ENCODE peak calls at places on chromosome 20, in ten cellular contexts. One of them, this sample, is unnamed.

GRCh38 chr20:57435498-57436222 is 44.5 kb downstream of the RBM38 start:
- DNase-seq in ELF-1: peak; percentile 32
- DNase-seq in fibroblast of lung: peak; percentile 60
- DNase-seq in frontal cortex: peak; percentile 64
- DNase-seq in NCI-H510A treated with DMSO at 0.1 percent for 48 hours: peak; percentile 95
- DNase-seq in H1: no peak
- DNase-seq in Right ventricle myocardium superior: peak; percentile 77
- DNase-seq in pancreas: peak; percentile 84
- DNase-seq in iPS-NIHi11: peak; percentile 54
- DNase-seq in NCI-H1105: peak; percentile 99
- DNase-seq in this sample: peak; percentile 97

GRCh38 chr20:50172347-50173013 is 18.1 kb upstream of the CEBPB start:
- DNase-seq in ELF-1: peak; percentile 98
- DNase-seq in fibroblast of lung: peak; percentile 66
- DNase-seq in frontal cortex: peak; percentile 79
- DNase-seq in NCI-H510A treated with DMSO at 0.1 percent for 48 hours: peak; percentile 83
- DNase-seq in H1: peak; percentile 82
- DNase-seq in Right ventricle myocardium superior: peak; percentile 95
- DNase-seq in pancreas: peak; percentile 83
- DNase-seq in iPS-NIHi11: peak; percentile 94
- DNase-seq in NCI-H1105: no peak
- DNase-seq in this sample: no peak

GRCh38 chr20:61773081-61773631 is 292.5 kb downstream of the TAF4 start:
- DNase-seq in ELF-1: no peak
- DNase-seq in fibroblast of lung: no peak
- DNase-seq in frontal cortex: no peak
- DNase-seq in NCI-H510A treated with DMSO at 0.1 percent for 48 hours: no peak
- DNase-seq in H1: no peak
- DNase-seq in Right ventricle myocardium superior: no peak
- DNase-seq in pancreas: no peak
- DNase-seq in iPS-NIHi11: no peak
- DNase-seq in NCI-H1105: no peak
- DNase-seq in this sample: no peak

GRCh38 chr20:43529051-43529450 is 21.6 kb downstream of the L3MBTL1 start:
- DNase-seq in ELF-1: no peak
- DNase-seq in fibroblast of lung: no peak
- DNase-seq in frontal cortex: no peak
- DNase-seq in NCI-H510A treated with DMSO at 0.1 percent for 48 hours: no peak
- DNase-seq in H1: no peak
- DNase-seq in Right ventricle myocardium superior: no peak
- DNase-seq in pancreas: no peak
- DNase-seq in iPS-NIHi11: no peak
- DNase-seq in NCI-H1105: no peak
- DNase-seq in this sample: no peak

GRCh38 chr20:46215913-46216707 is 92.2 kb downstream of the CDH22 start:
- DNase-seq in ELF-1: peak; percentile 93
- DNase-seq in fibroblast of lung: peak; percentile 59
- DNase-seq in frontal cortex: no peak
- DNase-seq in NCI-H510A treated with DMSO at 0.1 percent for 48 hours: no peak
- DNase-seq in H1: peak; percentile 81
- DNase-seq in Right ventricle myocardium superior: peak; percentile 56
- DNase-seq in pancreas: no peak
- DNase-seq in iPS-NIHi11: peak; percentile 79
- DNase-seq in NCI-H1105: no peak
- DNase-seq in this sample: no peak

GRCh38 chr20:58016779-58017178 is 211.7 kb downstream of the ANKRD60 start:
- DNase-seq in ELF-1: no peak
- DNase-seq in fibroblast of lung: no peak
- DNase-seq in frontal cortex: no peak
- DNase-seq in NCI-H510A treated with DMSO at 0.1 percent for 48 hours: no peak
- DNase-seq in H1: no peak
- DNase-seq in Right ventricle myocardium superior: no peak
- DNase-seq in pancreas: no peak
- DNase-seq in iPS-NIHi11: no peak
- DNase-seq in NCI-H1105: no peak
- DNase-seq in this sample: no peak

GRCh38 chr20:64149141-64149540 is 15.1 kb upstream of the MYT1 start:
- DNase-seq in ELF-1: no peak
- DNase-seq in fibroblast of lung: no peak
- DNase-seq in frontal cortex: no peak
- DNase-seq in NCI-H510A treated with DMSO at 0.1 percent for 48 hours: no peak
- DNase-seq in H1: no peak
- DNase-seq in Right ventricle myocardium superior: no peak
- DNase-seq in pancreas: no peak
- DNase-seq in iPS-NIHi11: no peak
- DNase-seq in NCI-H1105: no peak
- DNase-seq in this sample: no peak

GRCh38 chr20:52031574-52032303 is 159.8 kb downstream of the ZFP64 start:
- DNase-seq in ELF-1: peak; percentile 59
- DNase-seq in fibroblast of lung: peak; percentile 90
- DNase-seq in frontal cortex: no peak
- DNase-seq in NCI-H510A treated with DMSO at 0.1 percent for 48 hours: no peak
- DNase-seq in H1: no peak
- DNase-seq in Right ventricle myocardium superior: no peak
- DNase-seq in pancreas: no peak
- DNase-seq in iPS-NIHi11: no peak
- DNase-seq in NCI-H1105: no peak
- DNase-seq in this sample: no peak

GRCh38 chr20:63831696-63832686 is 927 bp upstream of the ZBTB46 start:
- DNase-seq in ELF-1: peak; percentile 63
- DNase-seq in fibroblast of lung: peak; percentile 32
- DNase-seq in frontal cortex: no peak
- DNase-seq in NCI-H510A treated with DMSO at 0.1 percent for 48 hours: no peak
- DNase-seq in H1: no peak
- DNase-seq in Right ventricle myocardium superior: peak; percentile 69
- DNase-seq in pancreas: no peak
- DNase-seq in iPS-NIHi11: peak; percentile 63
- DNase-seq in NCI-H1105: no peak
- DNase-seq in this sample: no peak

GRCh38 chr20:35192071-35192872 is 20.4 kb downstream of the PROCR start:
- DNase-seq in ELF-1: peak; percentile 28
- DNase-seq in fibroblast of lung: no peak
- DNase-seq in frontal cortex: no peak
- DNase-seq in NCI-H510A treated with DMSO at 0.1 percent for 48 hours: no peak
- DNase-seq in H1: no peak
- DNase-seq in Right ventricle myocardium superior: no peak
- DNase-seq in pancreas: no peak
- DNase-seq in iPS-NIHi11: no peak
- DNase-seq in NCI-H1105: no peak
- DNase-seq in this sample: no peak

GRCh38 chr20:19918965-19919329 is 98.2 kb upstream of the NAA20 start:
- DNase-seq in ELF-1: no peak
- DNase-seq in fibroblast of lung: no peak
- DNase-seq in frontal cortex: no peak
- DNase-seq in NCI-H510A treated with DMSO at 0.1 percent for 48 hours: no peak
- DNase-seq in H1: no peak
- DNase-seq in Right ventricle myocardium superior: no peak
- DNase-seq in pancreas: no peak
- DNase-seq in iPS-NIHi11: no peak
- DNase-seq in NCI-H1105: no peak
- DNase-seq in this sample: no peak

GRCh38 chr20:17971571-17972013 is 2.8 kb downstream of the MGME1 start:
- DNase-seq in ELF-1: peak; percentile 75
- DNase-seq in fibroblast of lung: peak; percentile 83
- DNase-seq in frontal cortex: no peak
- DNase-seq in NCI-H510A treated with DMSO at 0.1 percent for 48 hours: peak; percentile 26
- DNase-seq in H1: no peak
- DNase-seq in Right ventricle myocardium superior: no peak
- DNase-seq in pancreas: no peak
- DNase-seq in iPS-NIHi11: peak; percentile 27
- DNase-seq in NCI-H1105: no peak
- DNase-seq in this sample: no peak

GRCh38 chr20:10352934-10353866 is 80.8 kb downstream of the MKKS start:
- DNase-seq in ELF-1: no peak
- DNase-seq in fibroblast of lung: peak; percentile 80
- DNase-seq in frontal cortex: no peak
- DNase-seq in NCI-H510A treated with DMSO at 0.1 percent for 48 hours: no peak
- DNase-seq in H1: no peak
- DNase-seq in Right ventricle myocardium superior: no peak
- DNase-seq in pancreas: no peak
- DNase-seq in iPS-NIHi11: no peak
- DNase-seq in NCI-H1105: no peak
- DNase-seq in this sample: no peak

GRCh38 chr20:10553326-10553984 is 118.3 kb downstream of the SLX4IP start:
- DNase-seq in ELF-1: peak; percentile 36
- DNase-seq in fibroblast of lung: peak; percentile 68
- DNase-seq in frontal cortex: peak; percentile 27
- DNase-seq in NCI-H510A treated with DMSO at 0.1 percent for 48 hours: peak; percentile 87
- DNase-seq in H1: no peak
- DNase-seq in Right ventricle myocardium superior: peak; percentile 79
- DNase-seq in pancreas: peak; percentile 52
- DNase-seq in iPS-NIHi11: peak; percentile 49
- DNase-seq in NCI-H1105: peak; percentile 41
- DNase-seq in this sample: no peak